ENCODE peak calls at places on chromosomes 6 and 20, in six cellular contexts. One of them, this sample, is unnamed.

GRCh38 chr6:93792751-93793150 is 373.4 kb upstream of the EPHA7 start:
- DNase-seq in COLO829: no peak
- DNase-seq in cardiac fibroblast: peak; percentile 22
- DNase-seq in hepatic stellate cell: peak; percentile 4
- DNase-seq in NCI-H748 treated with DMSO at 0.1 percent for 48 hours: no peak
- DNase-seq in AG04450: no peak
- DNase-seq in this sample: no peak

GRCh38 chr6:101706576-101706975 is 313.1 kb downstream of the GRIK2 start:
- DNase-seq in COLO829: no peak
- DNase-seq in hepatic stellate cell: no peak
- DNase-seq in cardiac fibroblast: peak; percentile 5
- DNase-seq in NCI-H748 treated with DMSO at 0.1 percent for 48 hours: no peak
- DNase-seq in AG04450: no peak
- DNase-seq in this sample: peak; percentile 29

GRCh38 chr6:113750148-113750547 is 107.0 kb upstream of the MARCKS start:
- DNase-seq in COLO829: peak; percentile 26
- DNase-seq in NCI-H748 treated with DMSO at 0.1 percent for 48 hours: no peak
- DNase-seq in hepatic stellate cell: no peak
- DNase-seq in cardiac fibroblast: no peak
- DNase-seq in AG04450: no peak
- DNase-seq in this sample: no peak

GRCh38 chr6:3263091-3263490 is 4.3 kb downstream of the PSMG4 start:
- DNase-seq in AG04450: no peak
- DNase-seq in NCI-H748 treated with DMSO at 0.1 percent for 48 hours: no peak
- DNase-seq in hepatic stellate cell: no peak
- DNase-seq in cardiac fibroblast: no peak
- DNase-seq in COLO829: no peak
- DNase-seq in this sample: no peak

GRCh38 chr6:116280161-116280959 is 630 bp upstream of the TSPYL1 start:
- DNase-seq in cardiac fibroblast: peak; percentile 34
- DNase-seq in NCI-H748 treated with DMSO at 0.1 percent for 48 hours: no peak
- DNase-seq in hepatic stellate cell: no peak
- DNase-seq in AG04450: no peak
- DNase-seq in COLO829: no peak
- DNase-seq in this sample: peak; percentile 24

GRCh38 chr20:30910937-30911725 is 346.3 kb upstream of the DEFB115 start:
- DNase-seq in NCI-H748 treated with DMSO at 0.1 percent for 48 hours: no peak
- DNase-seq in COLO829: no peak
- DNase-seq in AG04450: no peak
- DNase-seq in cardiac fibroblast: no peak
- DNase-seq in hepatic stellate cell: no peak
- DNase-seq in this sample: no peak

GRCh38 chr6:115634899-115635298 is 425.8 kb downstream of the FRK start:
- DNase-seq in cardiac fibroblast: no peak
- DNase-seq in COLO829: no peak
- DNase-seq in AG04450: no peak
- DNase-seq in NCI-H748 treated with DMSO at 0.1 percent for 48 hours: no peak
- DNase-seq in hepatic stellate cell: no peak
- DNase-seq in this sample: no peak

GRCh38 chr6:43263314-43264178 is 20.3 kb downstream of the TTBK1 start:
- DNase-seq in cardiac fibroblast: peak; percentile 79
- DNase-seq in AG04450: peak; percentile 15
- DNase-seq in hepatic stellate cell: peak; percentile 96
- DNase-seq in NCI-H748 treated with DMSO at 0.1 percent for 48 hours: no peak
- DNase-seq in COLO829: peak; percentile 88
- DNase-seq in this sample: peak; percentile 27

GRCh38 chr20:13312300-13312699 is 91.2 kb downstream of the ISM1 start:
- DNase-seq in NCI-H748 treated with DMSO at 0.1 percent for 48 hours: no peak
- DNase-seq in cardiac fibroblast: no peak
- DNase-seq in hepatic stellate cell: no peak
- DNase-seq in COLO829: no peak
- DNase-seq in AG04450: no peak
- DNase-seq in this sample: no peak

GRCh38 chr6:26336355-26337198 is 28.4 kb upstream of the BTN3A2 start:
- DNase-seq in NCI-H748 treated with DMSO at 0.1 percent for 48 hours: no peak
- DNase-seq in hepatic stellate cell: peak; percentile 33
- DNase-seq in cardiac fibroblast: peak; percentile 56
- DNase-seq in COLO829: peak; percentile 82
- DNase-seq in AG04450: no peak
- DNase-seq in this sample: no peak

GRCh38 chr20:53331151-53331973 is 262.3 kb downstream of the ZNF217 start:
- DNase-seq in cardiac fibroblast: peak; percentile 4
- DNase-seq in NCI-H748 treated with DMSO at 0.1 percent for 48 hours: no peak
- DNase-seq in AG04450: no peak
- DNase-seq in hepatic stellate cell: peak; percentile 7
- DNase-seq in COLO829: peak; percentile 85
- DNase-seq in this sample: no peak

GRCh38 chr6:25606151-25606550 is 45.9 kb upstream of the SCGN start:
- DNase-seq in cardiac fibroblast: no peak
- DNase-seq in hepatic stellate cell: no peak
- DNase-seq in NCI-H748 treated with DMSO at 0.1 percent for 48 hours: no peak
- DNase-seq in AG04450: no peak
- DNase-seq in COLO829: no peak
- DNase-seq in this sample: no peak

GRCh38 chr6:90429713-90430112 is 133.1 kb upstream of the BACH2 start:
- DNase-seq in AG04450: no peak
- DNase-seq in COLO829: no peak
- DNase-seq in hepatic stellate cell: no peak
- DNase-seq in cardiac fibroblast: no peak
- DNase-seq in NCI-H748 treated with DMSO at 0.1 percent for 48 hours: no peak
- DNase-seq in this sample: no peak

GRCh38 chr20:49248301-49248700 is 29.1 kb downstream of the DDX27 start:
- DNase-seq in NCI-H748 treated with DMSO at 0.1 percent for 48 hours: no peak
- DNase-seq in hepatic stellate cell: no peak
- DNase-seq in COLO829: no peak
- DNase-seq in AG04450: no peak
- DNase-seq in cardiac fibroblast: no peak
- DNase-seq in this sample: no peak

GRCh38 chr6:117496383-117496990 is 14.0 kb downstream of the DCBLD1 start:
- DNase-seq in NCI-H748 treated with DMSO at 0.1 percent for 48 hours: no peak
- DNase-seq in AG04450: no peak
- DNase-seq in cardiac fibroblast: peak; percentile 37
- DNase-seq in hepatic stellate cell: no peak
- DNase-seq in COLO829: peak; percentile 43
- DNase-seq in this sample: no peak

GRCh38 chr6:39365281-39366074 is 43.0 kb upstream of the KCNK16 start:
- DNase-seq in AG04450: no peak
- DNase-seq in COLO829: no peak
- DNase-seq in NCI-H748 treated with DMSO at 0.1 percent for 48 hours: no peak
- DNase-seq in cardiac fibroblast: no peak
- DNase-seq in hepatic stellate cell: peak; percentile 58
- DNase-seq in this sample: no peak

GRCh38 chr20:25275813-25276532 is 28.1 kb downstream of the PYGB start:
- DNase-seq in COLO829: no peak
- DNase-seq in hepatic stellate cell: no peak
- DNase-seq in AG04450: no peak
- DNase-seq in NCI-H748 treated with DMSO at 0.1 percent for 48 hours: no peak
- DNase-seq in cardiac fibroblast: no peak
- DNase-seq in this sample: no peak

GRCh38 chr6:24851086-24851485 is 52.4 kb upstream of the ARMH2 start:
- DNase-seq in hepatic stellate cell: no peak
- DNase-seq in AG04450: no peak
- DNase-seq in COLO829: no peak
- DNase-seq in NCI-H748 treated with DMSO at 0.1 percent for 48 hours: no peak
- DNase-seq in cardiac fibroblast: no peak
- DNase-seq in this sample: no peak

GRCh38 chr6:127192911-127193503 is 73.7 kb upstream of the RNF146 start:
- DNase-seq in hepatic stellate cell: no peak
- DNase-seq in cardiac fibroblast: peak; percentile 74
- DNase-seq in COLO829: no peak
- DNase-seq in NCI-H748 treated with DMSO at 0.1 percent for 48 hours: no peak
- DNase-seq in AG04450: no peak
- DNase-seq in this sample: no peak

GRCh38 chr6:4961322-4962168 is 42.3 kb downstream of the RPP40 start:
- DNase-seq in NCI-H748 treated with DMSO at 0.1 percent for 48 hours: no peak
- DNase-seq in COLO829: no peak
- DNase-seq in hepatic stellate cell: no peak
- DNase-seq in cardiac fibroblast: no peak
- DNase-seq in AG04450: no peak
- DNase-seq in this sample: no peak

GRCh38 chr6:168643401-168643800 is 202.4 kb downstream of the SMOC2 start:
- DNase-seq in NCI-H748 treated with DMSO at 0.1 percent for 48 hours: no peak
- DNase-seq in cardiac fibroblast: no peak
- DNase-seq in hepatic stellate cell: no peak
- DNase-seq in AG04450: no peak
- DNase-seq in COLO829: no peak
- DNase-seq in this sample: no peak

GRCh38 chr20:38725458-38725958 is 1.2 kb downstream of the SLC32A1 start:
- DNase-seq in AG04450: no peak
- DNase-seq in NCI-H748 treated with DMSO at 0.1 percent for 48 hours: no peak
- DNase-seq in hepatic stellate cell: no peak
- DNase-seq in cardiac fibroblast: no peak
- DNase-seq in COLO829: no peak
- DNase-seq in this sample: no peak

GRCh38 chr6:125154184-125155135 is 887 bp downstream of the TPD52L1 start:
- DNase-seq in hepatic stellate cell: peak; percentile 35
- DNase-seq in COLO829: peak; percentile 76
- DNase-seq in cardiac fibroblast: no peak
- DNase-seq in AG04450: no peak
- DNase-seq in NCI-H748 treated with DMSO at 0.1 percent for 48 hours: no peak
- DNase-seq in this sample: no peak

GRCh38 chr6:11434565-11435326 is 102.8 kb upstream of the TMEM170B start:
- DNase-seq in hepatic stellate cell: peak; percentile 43
- DNase-seq in COLO829: no peak
- DNase-seq in cardiac fibroblast: peak; percentile 75
- DNase-seq in NCI-H748 treated with DMSO at 0.1 percent for 48 hours: no peak
- DNase-seq in AG04450: peak; percentile 60
- DNase-seq in this sample: no peak

GRCh38 chr20:62797671-62798532 is 1.6 kb downstream of the MRGBP start:
- DNase-seq in cardiac fibroblast: no peak
- DNase-seq in COLO829: no peak
- DNase-seq in NCI-H748 treated with DMSO at 0.1 percent for 48 hours: no peak
- DNase-seq in AG04450: no peak
- DNase-seq in hepatic stellate cell: no peak
- DNase-seq in this sample: no peak

GRCh38 chr20:52105045-52105572 is 86.5 kb downstream of the ZFP64 start:
- DNase-seq in hepatic stellate cell: peak; percentile 36
- DNase-seq in AG04450: no peak
- DNase-seq in NCI-H748 treated with DMSO at 0.1 percent for 48 hours: peak; percentile 2
- DNase-seq in COLO829: no peak
- DNase-seq in cardiac fibroblast: peak; percentile 41
- DNase-seq in this sample: peak; percentile 45

GRCh38 chr6:146902846-146903245 is 301.4 kb upstream of the STXBP5 start:
- DNase-seq in NCI-H748 treated with DMSO at 0.1 percent for 48 hours: no peak
- DNase-seq in cardiac fibroblast: no peak
- DNase-seq in AG04450: no peak
- DNase-seq in COLO829: no peak
- DNase-seq in hepatic stellate cell: no peak
- DNase-seq in this sample: no peak

GRCh38 chr6:97312241-97312640 is 29.2 kb upstream of the MMS22L start:
- DNase-seq in hepatic stellate cell: no peak
- DNase-seq in cardiac fibroblast: no peak
- DNase-seq in AG04450: no peak
- DNase-seq in COLO829: no peak
- DNase-seq in NCI-H748 treated with DMSO at 0.1 percent for 48 hours: no peak
- DNase-seq in this sample: no peak

GRCh38 chr6:124056884-124057283 is 253.2 kb downstream of the NKAIN2 start:
- DNase-seq in AG04450: no peak
- DNase-seq in COLO829: no peak
- DNase-seq in hepatic stellate cell: no peak
- DNase-seq in cardiac fibroblast: no peak
- DNase-seq in NCI-H748 treated with DMSO at 0.1 percent for 48 hours: peak; percentile 99
- DNase-seq in this sample: no peak

GRCh38 chr6:22153384-22154158 is 143.3 kb downstream of the PRL start:
- DNase-seq in hepatic stellate cell: no peak
- DNase-seq in COLO829: no peak
- DNase-seq in cardiac fibroblast: no peak
- DNase-seq in AG04450: peak; percentile 8
- DNase-seq in NCI-H748 treated with DMSO at 0.1 percent for 48 hours: no peak
- DNase-seq in this sample: no peak

GRCh38 chr6:166330612-166331011 is 11.7 kb downstream of the SFT2D1 start:
- DNase-seq in NCI-H748 treated with DMSO at 0.1 percent for 48 hours: no peak
- DNase-seq in cardiac fibroblast: peak; percentile 58
- DNase-seq in COLO829: no peak
- DNase-seq in AG04450: no peak
- DNase-seq in hepatic stellate cell: peak; percentile 69
- DNase-seq in this sample: no peak

GRCh38 chr6:143579703-143580102 is 68.2 kb upstream of the FUCA2 start:
- DNase-seq in COLO829: no peak
- DNase-seq in NCI-H748 treated with DMSO at 0.1 percent for 48 hours: no peak
- DNase-seq in AG04450: peak; percentile 79
- DNase-seq in cardiac fibroblast: peak; percentile 86
- DNase-seq in hepatic stellate cell: peak; percentile 75
- DNase-seq in this sample: no peak

GRCh38 chr20:43318749-43319148 is 129.0 kb upstream of the PTPRT start:
- DNase-seq in NCI-H748 treated with DMSO at 0.1 percent for 48 hours: no peak
- DNase-seq in AG04450: no peak
- DNase-seq in cardiac fibroblast: no peak
- DNase-seq in COLO829: no peak
- DNase-seq in hepatic stellate cell: no peak
- DNase-seq in this sample: no peak

GRCh38 chr6:105603779-105604592 is 201.1 kb upstream of the PREP start:
- DNase-seq in AG04450: no peak
- DNase-seq in COLO829: peak; percentile 20
- DNase-seq in cardiac fibroblast: peak; percentile 13
- DNase-seq in hepatic stellate cell: no peak
- DNase-seq in NCI-H748 treated with DMSO at 0.1 percent for 48 hours: no peak
- DNase-seq in this sample: no peak

This sample was measured in NCI-H526 treated with DMSO at 0.1 percent for 48 hours.